ENCODE peak calls at places on chromosomes 12 and 14, in seven cellular contexts. T is heart left ventricle, L is omental fat pad, R is suprapubic skin, G is GM13977, K is HFFc6, Z is endothelial cell. A is an unnamed sample.

GRCh38 chr14:62655161-62655560 is 390.1 kb downstream of the KCNH5 start:
- DNase-seq in R (no peak), Z (no peak), G (no peak), K (no peak), T (no peak), L (no peak), A (no peak)

GRCh38 chr14:24277606-24278321 is 6.4 kb upstream of the RABGGTA start:
- DNase-seq in Z (no peak), L (no peak), G (no peak), R (no peak), K (no peak), T (no peak), A (no peak)

GRCh38 chr12:130705174-130705880 is 10.8 kb downstream of the RIMBP2 start:
- DNase-seq in K (no peak), T (no peak), Z (no peak), R (no peak), G (no peak), L (no peak), A (no peak)

GRCh38 chr12:98332626-98333025 is 182.8 kb upstream of the TMPO start:
- DNase-seq in R (no peak), G (peak; percentile 15), L (no peak), Z (no peak), K (no peak), T (no peak), A (no peak)

GRCh38 chr12:128190614-128191013 is 76.4 kb upstream of the TMEM132C start:
- DNase-seq in K (no peak), G (no peak), L (no peak), T (no peak), Z (no peak), R (no peak), A (no peak)

GRCh38 chr12:32877670-32878459 is 18.7 kb downstream of the PKP2 start:
- DNase-seq in T (peak; percentile 85), G (no peak), K (no peak), L (no peak), Z (no peak), R (peak; percentile 81), A (no peak)

GRCh38 chr12:53180931-53181645 is 363 bp upstream of the CSAD start:
- DNase-seq in Z (peak; percentile 86), T (peak; percentile 85), G (peak; percentile 92), R (no peak), K (peak; percentile 63), L (no peak), A (no peak)

GRCh38 chr14:75539562-75540478 is 17.6 kb downstream of the BATF start:
- DNase-seq in Z (no peak), L (no peak), T (no peak), R (no peak), K (no peak), G (peak; percentile 72), A (no peak)

GRCh38 chr14:69154779-69155178 is 1.9 kb upstream of the DCAF5 start:
- DNase-seq in Z (no peak), G (no peak), T (no peak), K (no peak), L (no peak), R (no peak), A (no peak)

DNA sequence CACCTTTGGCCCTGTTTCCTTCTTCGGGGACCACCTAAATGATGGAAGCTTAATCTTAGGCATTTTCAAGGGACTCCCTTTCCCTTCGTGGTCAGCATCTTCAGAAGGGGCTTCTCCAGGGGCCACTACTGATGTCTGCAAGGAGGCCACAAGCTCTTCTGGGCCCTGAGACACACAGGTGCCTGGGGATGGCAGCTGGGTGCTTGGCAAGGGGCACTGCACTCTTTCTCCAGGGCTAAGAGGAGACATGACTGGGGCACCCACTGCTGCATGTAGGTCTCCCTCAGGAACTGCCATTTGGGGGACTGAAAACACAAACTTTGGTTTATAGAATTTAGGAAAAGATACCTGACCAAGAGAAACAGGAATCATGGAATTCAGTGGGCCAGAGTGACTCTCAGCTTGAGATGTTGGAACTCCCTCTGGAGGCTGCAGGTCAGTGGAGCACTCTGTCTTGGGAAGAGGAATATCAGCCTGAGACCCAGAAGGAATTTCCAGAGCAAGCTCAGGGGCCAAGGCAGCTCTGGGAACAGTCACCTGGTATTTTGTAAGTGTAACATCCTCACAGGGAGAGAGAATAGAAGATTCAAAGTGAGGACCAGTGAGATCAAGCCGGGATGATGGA is 16.0 kb downstream of the PLD4 start:
- DNase-seq in G (peak; percentile 11), T (no peak), Z (no peak), R (peak; percentile 22), L (no peak), K (no peak), A (no peak)
- TF ChIP-seq CTCF in G (no peak), T (no peak), Z (no peak), R (no peak), L (no peak), K (peak; percentile 38), A (peak; percentile 1)

GRCh38 chr12:112907415-112908157 is 824 bp downstream of the OAS1 start:
- DNase-seq in L (no peak), G (peak; percentile 30), Z (no peak), R (no peak), K (no peak), T (no peak), A (no peak)

GRCh38 chr12:112909693-112910092 is 2.9 kb downstream of the OAS1 start:
- DNase-seq in L (no peak), Z (no peak), T (no peak), G (no peak), R (no peak), K (no peak), A (no peak)

GRCh38 chr12:112908548-112908947 is 1.8 kb downstream of the OAS1 start:
- DNase-seq in L (no peak), K (no peak), T (no peak), R (no peak), G (no peak), Z (no peak), A (no peak)

GRCh38 chr12:112916270-112916669 is 9.5 kb downstream of the OAS1 start:
- DNase-seq in T (no peak), L (no peak), K (no peak), Z (no peak), R (no peak), G (no peak), A (no peak)

DNA sequence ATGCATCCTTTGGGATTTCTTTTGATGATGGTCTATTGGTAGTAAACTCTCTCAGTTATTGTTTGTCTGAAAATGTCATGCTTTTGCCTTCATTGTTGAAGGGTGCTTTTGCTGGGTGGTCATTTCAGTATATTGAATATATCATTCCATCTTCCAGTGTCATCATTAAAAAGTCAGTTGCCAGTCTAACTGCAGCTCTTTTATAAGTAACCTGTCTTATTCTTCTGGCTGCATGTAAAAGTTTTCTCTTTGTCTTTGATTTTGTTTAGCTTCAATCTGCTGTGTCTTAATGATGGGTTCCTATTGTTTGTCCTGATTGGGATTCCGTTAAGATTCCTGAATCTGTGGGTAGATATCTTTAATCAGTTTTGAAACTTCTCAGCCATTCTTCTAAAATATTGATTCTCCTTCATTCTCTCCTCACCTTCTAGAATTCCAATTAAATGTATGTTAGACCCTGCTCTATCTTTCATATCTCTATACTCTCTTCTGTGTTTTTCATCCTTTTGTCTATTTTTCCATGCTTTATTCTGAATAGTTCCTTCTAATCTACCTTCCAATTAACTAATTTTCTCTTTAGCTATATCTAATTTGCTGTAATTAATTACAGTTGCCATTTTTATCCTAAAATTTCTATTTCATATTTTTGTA is 6.4 kb downstream of the OAS1 start:
- DNase-seq in L (no peak), G (no peak), R (no peak), Z (no peak), K (no peak), T (no peak), A (no peak)
- TF ChIP-seq CTCF in L (no peak), G (no peak), R (no peak), Z (no peak), K (no peak), T (no peak), A (no peak)

DNA sequence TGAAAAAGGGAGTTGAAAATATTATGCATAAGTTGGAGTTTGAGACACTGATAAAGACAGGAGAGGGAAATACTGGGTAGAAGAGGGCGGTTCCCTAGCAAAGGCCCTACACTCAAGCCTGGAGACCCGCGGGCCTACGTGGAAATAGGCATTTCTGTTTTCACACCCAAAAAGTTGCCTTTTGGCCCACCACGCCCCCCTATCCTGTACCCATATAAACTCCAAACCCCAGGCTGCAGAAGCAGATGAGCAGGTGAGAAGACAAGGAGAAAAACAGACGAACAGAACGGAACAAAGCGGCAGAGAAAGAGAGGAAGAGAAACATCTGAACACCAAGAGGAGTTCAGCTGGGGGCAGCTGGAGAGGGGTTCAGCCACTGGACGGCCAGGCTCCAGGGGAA is 177.9 kb downstream of the GALC start:
- DNase-seq in Z (no peak), K (no peak), G (no peak), L (no peak), T (no peak), R (no peak), A (no peak)
- TF ChIP-seq CTCF in Z (no peak), K (no peak), G (no peak), L (no peak), T (no peak), R (no peak), A (no peak)

GRCh38 chr14:71863049-71863448 is 69.2 kb upstream of the RGS6 start:
- DNase-seq in G (no peak), R (no peak), K (no peak), T (no peak), L (no peak), Z (no peak), A (no peak)
- TF ChIP-seq CTCF in G (no peak), R (no peak), K (peak; percentile 63), T (no peak), L (no peak), Z (peak; percentile 45), A (no peak)

GRCh38 chr14:59429798-59430197 is 35.4 kb downstream of the GPR135 start:
- DNase-seq in T (no peak), R (no peak), L (no peak), G (no peak), Z (no peak), K (no peak), A (no peak)

GRCh38 chr14:59425322-59425945 is 39.7 kb downstream of the GPR135 start:
- DNase-seq in T (no peak), G (no peak), K (peak; percentile 13), L (no peak), R (no peak), Z (no peak), A (no peak)

GRCh38 chr14:59424707-59425106 is 40.5 kb downstream of the GPR135 start:
- DNase-seq in K (no peak), L (no peak), Z (no peak), G (no peak), T (peak; percentile 77), R (no peak), A (no peak)

GRCh38 chr14:59427653-59428578 is 37.3 kb downstream of the GPR135 start:
- DNase-seq in R (no peak), G (no peak), T (peak; percentile 78), L (no peak), K (peak; percentile 45), Z (no peak), A (no peak)

DNA sequence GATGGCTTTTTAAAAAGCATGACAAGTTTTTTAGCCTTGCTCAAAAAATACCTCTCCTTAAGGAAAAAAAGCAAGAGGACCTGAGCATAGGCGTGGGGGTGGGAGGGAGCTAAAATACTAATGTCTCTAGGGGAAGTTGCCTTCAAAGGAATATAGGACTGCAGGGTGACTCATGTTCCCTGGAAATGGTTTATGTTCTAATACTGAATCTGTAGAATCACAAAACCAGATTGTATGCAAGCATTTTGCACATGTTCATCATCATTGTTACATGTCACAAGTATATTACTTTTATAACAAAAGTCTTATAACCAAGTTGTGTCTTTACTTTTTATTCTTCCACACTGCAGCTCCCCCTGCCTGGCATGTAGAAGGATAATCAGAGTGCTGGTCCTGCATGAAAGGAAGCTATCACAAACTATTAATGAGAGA is 36.6 kb downstream of the GPR135 start:
- DNase-seq in R (no peak), L (no peak), Z (no peak), K (peak; percentile 42), T (no peak), G (no peak), A (no peak)
- TF ChIP-seq CTCF in R (no peak), L (no peak), Z (no peak), K (peak; percentile 70), T (peak; percentile 43), G (no peak), A (peak; percentile 50)